ENCODE peak calls at places on chromosomes 6 and 20, in eight cellular contexts. G is A549, P is lung, B is omental fat pad, A is progenitor cell of endocrine pancreas, V is stomach, D is colonic mucosa, R is lower lobe of right lung. C is an unnamed sample.

GRCh38 chr6:17877890-17878440 is 109.5 kb downstream of the KIF13A start:
- DNase-seq in G (no peak), P (no peak), B (no peak), A (no peak), V (no peak), D (no peak), R (no peak), C (no peak)

GRCh38 chr20:57568088-57568896 is 7.4 kb downstream of the PCK1 start:
- DNase-seq in G (no peak), P (no peak), B (no peak), A (no peak), V (no peak), D (no peak), R (no peak), C (no peak)

GRCh38 chr6:12537389-12537788 is 179.2 kb upstream of the PHACTR1 start:
- DNase-seq in G (no peak), P (no peak), B (no peak), A (no peak), V (no peak), D (no peak), R (no peak), C (no peak)

GRCh38 chr6:46220351-46221220 is 49.8 kb upstream of the ENPP5 start:
- DNase-seq in G (no peak), P (no peak), B (no peak), A (no peak), V (no peak), D (no peak), R (no peak), C (no peak)

GRCh38 chr6:170132561-170132991 is 158.3 kb downstream of the DLL1 start:
- DNase-seq in G (no peak), P (no peak), B (no peak), A (no peak), V (peak; percentile 17), D (no peak), R (no peak), C (no peak)

GRCh38 chr6:101079696-101080270 is 198.7 kb upstream of the ASCC3 start:
- DNase-seq in G (no peak), P (no peak), B (no peak), A (no peak), V (no peak), D (no peak), R (no peak), C (no peak)

GRCh38 chr20:11917663-11918062 is at the start of gene BTBD3:
- DNase-seq in G (no peak), P (peak; percentile 51), B (no peak), A (no peak), V (peak; percentile 83), D (peak; percentile 56), R (peak; percentile 43), C (no peak)

GRCh38 chr20:41030536-41031242 is 2.1 kb downstream of the TOP1 start:
- DNase-seq in G (no peak), P (no peak), B (no peak), A (no peak), V (no peak), D (no peak), R (no peak), C (no peak)

GRCh38 chr6:167401525-167402194 is 76.8 kb downstream of the TTLL2 start:
- DNase-seq in G (no peak), P (peak; percentile 40), B (no peak), A (no peak), V (peak; percentile 43), D (peak; percentile 75), R (peak; percentile 70), C (no peak)

GRCh38 chr6:83192456-83192855 is 609 bp downstream of the PGM3 start:
- DNase-seq in G (no peak), P (no peak), B (no peak), A (no peak), V (no peak), D (no peak), R (no peak), C (no peak)

GRCh38 chr20:15882553-15882952 is 690.7 kb downstream of the KIF16B start:
- DNase-seq in G (no peak), P (no peak), B (no peak), A (no peak), V (no peak), D (no peak), R (no peak), C (no peak)

GRCh38 chr6:166307981-166308768 is at the start of gene PRR18:
- DNase-seq in G (no peak), P (no peak), B (no peak), A (peak; percentile 29), V (no peak), D (no peak), R (no peak), C (peak; percentile 33)

GRCh38 chr6:159451051-159451450 is 242.0 kb downstream of the SOD2 start:
- DNase-seq in G (no peak), P (no peak), B (no peak), A (no peak), V (no peak), D (no peak), R (no peak), C (no peak)

GRCh38 chr20:44268802-44269201 is 21.7 kb downstream of the GDAP1L1 start:
- DNase-seq in G (no peak), P (no peak), B (no peak), A (no peak), V (no peak), D (no peak), R (no peak), C (no peak)

GRCh38 chr20:44274303-44275017 is 27.4 kb downstream of the GDAP1L1 start:
- DNase-seq in G (no peak), P (no peak), B (no peak), A (no peak), V (no peak), D (no peak), R (no peak), C (no peak)

GRCh38 chr20:44273231-44274215 is 26.4 kb downstream of the GDAP1L1 start:
- DNase-seq in G (no peak), P (no peak), B (no peak), A (no peak), V (no peak), D (no peak), R (no peak), C (no peak)

DNA sequence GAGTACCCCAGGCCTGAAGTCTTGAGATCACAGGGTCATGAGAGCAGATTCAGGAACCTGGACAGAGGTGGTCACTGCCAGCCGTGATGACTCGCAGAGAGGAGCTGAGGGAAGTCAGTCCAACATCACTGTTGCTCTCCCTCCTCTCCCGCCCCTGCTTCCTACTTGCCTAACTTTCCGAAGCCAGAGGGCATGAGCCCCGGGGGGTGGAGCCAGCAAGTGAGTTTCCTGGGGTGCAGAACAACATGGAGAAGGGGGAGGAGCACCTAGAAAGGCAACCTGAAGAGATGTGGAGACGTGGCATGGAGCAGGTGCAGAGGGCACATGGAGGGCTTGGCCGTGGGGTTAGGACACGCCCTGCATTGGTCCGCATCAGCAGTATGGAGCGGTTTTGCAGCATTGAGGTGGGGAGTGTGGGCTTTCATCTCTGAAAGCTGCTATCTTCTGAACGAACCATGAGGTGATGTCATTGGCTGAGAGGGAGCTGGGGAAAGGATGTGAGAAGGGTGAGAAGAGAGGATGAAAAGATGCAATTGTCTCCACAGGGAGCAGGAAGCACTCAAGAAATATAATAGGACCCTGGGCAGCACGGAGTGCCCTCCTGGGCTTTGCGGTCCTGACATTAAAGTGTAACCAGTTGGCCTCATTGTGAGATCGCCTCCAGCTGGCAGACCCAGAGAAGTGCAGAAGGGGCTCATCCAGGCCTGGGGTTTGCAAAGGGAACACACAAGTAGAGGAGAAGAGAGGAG is 25.0 kb downstream of the GDAP1L1 start:
- DNase-seq in G (no peak), P (no peak), B (no peak), A (no peak), V (no peak), D (no peak), R (no peak), C (no peak)
- TF ChIP-seq CTCF in G (peak; percentile 12), P (no peak), B (no peak), A (peak; percentile 25), V (no peak), D (no peak), R (no peak), C (no peak)

DNA sequence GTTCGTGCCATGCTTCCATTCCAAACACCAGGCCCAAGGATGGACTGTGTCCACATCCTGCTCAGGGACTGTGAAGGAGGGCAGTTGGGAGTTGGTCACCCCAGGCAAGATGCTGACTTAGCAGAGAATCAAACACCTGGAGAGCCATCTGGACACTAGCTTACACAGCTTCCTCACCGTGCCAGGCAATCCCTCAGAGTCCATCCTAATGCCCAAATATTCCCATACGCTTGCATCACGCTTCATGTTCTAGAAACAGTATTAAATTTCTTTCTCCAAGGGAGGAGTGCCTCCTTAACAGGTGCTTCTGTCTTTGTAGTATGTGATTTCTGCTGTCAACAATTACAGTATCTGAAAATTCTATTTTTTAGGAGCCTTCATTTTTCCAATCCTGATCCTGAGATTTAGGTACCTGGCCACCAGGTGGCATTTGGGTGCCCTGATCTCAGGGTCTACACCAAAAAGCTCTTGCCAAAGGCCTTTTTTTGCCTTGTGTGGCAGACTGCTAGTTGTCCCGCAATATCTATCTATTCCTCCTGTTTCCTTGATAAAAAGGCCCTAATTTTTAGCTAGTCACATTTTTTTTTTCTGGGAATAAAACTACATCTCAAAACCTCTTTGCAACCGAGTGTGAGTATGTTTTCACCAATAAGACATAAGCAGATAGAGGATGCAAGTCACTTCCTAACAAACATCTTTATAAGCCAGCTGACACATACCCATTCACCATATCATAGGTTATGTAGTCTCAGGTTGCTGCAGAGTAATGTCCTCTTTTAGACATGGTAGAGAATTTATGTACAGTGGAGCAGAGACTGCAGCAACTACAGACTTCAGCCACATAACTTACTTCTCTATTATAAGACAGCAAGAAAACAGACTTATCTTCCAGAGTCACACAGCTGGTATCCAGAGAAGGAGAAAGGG is 85.0 kb downstream of the PREP start:
- DNase-seq in G (no peak), P (no peak), B (no peak), A (no peak), V (no peak), D (no peak), R (no peak), C (peak; percentile 46)
- TF ChIP-seq CTCF in G (peak; percentile 43), P (no peak), B (no peak), A (peak; percentile 63), V (peak; percentile 42), D (peak; percentile 17), R (peak; percentile 47), C (peak; percentile 45)

DNA sequence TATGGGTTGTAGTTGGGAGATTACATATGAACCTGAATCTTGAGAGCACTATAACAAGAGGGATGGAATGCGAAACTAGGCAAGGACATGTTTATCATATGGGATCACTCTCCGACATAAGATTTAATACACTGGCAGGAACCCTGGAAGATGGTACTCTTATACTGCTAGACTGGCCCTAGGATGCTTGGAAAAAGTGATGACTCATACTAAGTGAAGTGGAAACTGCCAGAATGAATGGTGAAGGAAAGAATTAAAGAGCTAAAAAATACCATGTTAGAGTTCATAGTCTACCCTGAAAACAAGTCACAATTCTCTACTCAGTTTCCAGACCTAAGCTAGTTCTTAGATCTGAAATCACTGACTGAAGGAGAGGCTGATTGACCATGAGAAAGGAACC is 45.5 kb upstream of the THEMIS start:
- DNase-seq in G (no peak), P (no peak), B (no peak), A (no peak), V (no peak), D (no peak), R (no peak), C (no peak)
- TF ChIP-seq CTCF in G (no peak), P (no peak), B (no peak), A (no peak), V (no peak), D (no peak), R (no peak), C (no peak)

DNA sequence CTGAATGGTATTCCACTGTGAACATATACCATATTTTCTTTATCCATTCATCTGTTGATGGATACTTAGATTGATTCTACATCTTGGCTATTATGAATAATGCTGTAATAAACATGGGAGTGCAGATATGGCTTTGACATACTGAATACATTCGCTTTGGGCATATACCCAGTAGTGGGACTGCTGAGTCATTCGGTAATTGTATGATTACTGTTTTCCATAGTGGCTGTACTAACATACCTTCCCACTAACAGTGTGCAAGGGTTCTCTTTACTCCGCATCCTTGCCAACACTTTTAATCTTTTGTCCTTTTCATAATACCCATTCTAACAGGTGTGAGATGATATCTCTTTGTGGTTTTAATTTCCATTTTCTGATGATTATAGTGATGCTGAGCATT is 98.2 kb upstream of the ESR1 start:
- DNase-seq in G (no peak), P (no peak), B (no peak), A (no peak), V (no peak), D (no peak), R (no peak), C (no peak)
- TF ChIP-seq CTCF in G (no peak), P (no peak), B (no peak), A (no peak), V (no peak), D (no peak), R (no peak), C (no peak)

C was measured in Calu3.